ENCODE peak calls at places on chromosomes 11 and 22, in ten cellular contexts. N is esophagus squamous epithelium, D is body of pancreas, A is T-helper 9 cell, Z is C1 segment of cervical spinal cord, V is hippocampal formation, C is amniotic stem cell, H is HuH-7.5, G is cortex of kidney, R is neuronal stem cell. W is an unnamed sample.
A peak's percentile ranks its signal among the peaks of the same experiment; 100 is the strongest.

GRCh38 chr22:46556775-46557174 is 19.4 kb upstream of the CELSR1 start:
- DNase-seq in N (no peak), D (no peak), A (no peak), Z (no peak), V (no peak), C (no peak), H (no peak), G (no peak), R (no peak), W (no peak)

GRCh38 chr11:18144243-18144642 is 11.9 kb downstream of the MRGPRX3 start:
- DNase-seq in N (no peak), D (no peak), A (no peak), Z (no peak), V (no peak), C (no peak), H (no peak), G (no peak), R (no peak), W (no peak)

GRCh38 chr11:14908214-14908880 is 16.3 kb upstream of the CYP2R1 start:
- DNase-seq in N (no peak), D (peak; percentile 58), A (no peak), Z (no peak), V (peak; percentile 46), C (peak; percentile 23), H (no peak), G (no peak), R (no peak), W (peak; percentile 27)

GRCh38 chr11:40235841-40236240 is 1223.6 kb downstream of the LRRC4C start:
- DNase-seq in N (no peak), D (no peak), A (no peak), Z (no peak), V (no peak), C (no peak), H (no peak), G (no peak), R (no peak), W (peak; percentile 66)

GRCh38 chr11:40683010-40683409 is 776.4 kb downstream of the LRRC4C start:
- DNase-seq in N (no peak), D (no peak), A (no peak), Z (no peak), V (no peak), C (no peak), H (no peak), G (no peak), R (no peak), W (no peak)

GRCh38 chr11:8259316-8259995 is 4.2 kb downstream of the LMO1 start:
- DNase-seq in N (no peak), D (no peak), A (no peak), Z (peak; percentile 12), V (no peak), C (no peak), H (no peak), G (no peak), R (no peak), W (no peak)

GRCh38 chr22:36331912-36332622 is 55.7 kb downstream of the MYH9 start:
- DNase-seq in N (no peak), D (peak; percentile 63), A (peak; percentile 40), Z (peak; percentile 55), V (peak; percentile 27), C (no peak), H (no peak), G (no peak), R (no peak), W (no peak)

GRCh38 chr11:118488480-118489109 is 38.7 kb upstream of the TTC36 start:
- DNase-seq in N (no peak), D (peak; percentile 57), A (peak; percentile 79), Z (peak; percentile 2), V (peak; percentile 84), C (peak; percentile 9), H (peak; percentile 55), G (no peak), R (peak; percentile 62), W (peak; percentile 80)

GRCh38 chr22:33986167-33986771 is 66.0 kb upstream of the LARGE1 start:
- DNase-seq in N (no peak), D (no peak), A (no peak), Z (no peak), V (no peak), C (no peak), H (no peak), G (no peak), R (no peak), W (no peak)

GRCh38 chr11:110918351-110918750 is 206.1 kb upstream of the ARHGAP20 start:
- DNase-seq in N (no peak), D (no peak), A (no peak), Z (no peak), V (no peak), C (no peak), H (no peak), G (no peak), R (no peak), W (no peak)

GRCh38 chr11:45100338-45100737 is 46.1 kb upstream of the PRDM11 start:
- DNase-seq in N (no peak), D (no peak), A (no peak), Z (peak; percentile 25), V (no peak), C (no peak), H (no peak), G (no peak), R (no peak), W (no peak)

GRCh38 chr11:8584511-8584910 is 9.5 kb downstream of the STK33 start:
- DNase-seq in N (no peak), D (no peak), A (no peak), Z (no peak), V (no peak), C (no peak), H (no peak), G (no peak), R (no peak), W (no peak)

GRCh38 chr11:22459053-22459452 is 120.9 kb downstream of the SLC17A6 start:
- DNase-seq in N (no peak), D (no peak), A (no peak), Z (no peak), V (no peak), C (peak; percentile 26), H (no peak), G (no peak), R (no peak), W (no peak)

GRCh38 chr11:112129656-112130055 is 34.2 kb downstream of the IL18 start:
- DNase-seq in N (no peak), D (no peak), A (no peak), Z (peak; percentile 11), V (peak; percentile 33), C (no peak), H (no peak), G (no peak), R (no peak), W (peak; percentile 70)

GRCh38 chr11:23679041-23679440 is 817.8 kb upstream of the LUZP2 start:
- DNase-seq in N (no peak), D (no peak), A (no peak), Z (no peak), V (no peak), C (no peak), H (no peak), G (no peak), R (no peak), W (no peak)

GRCh38 chr11:80118071-80118470 is 677.2 kb upstream of the TENM4 start:
- DNase-seq in N (no peak), D (peak; percentile 11), A (no peak), Z (no peak), V (no peak), C (no peak), H (no peak), G (no peak), R (no peak), W (no peak)

GRCh38 chr22:33756508-33756949 is 163.7 kb downstream of the LARGE1 start:
- DNase-seq in N (no peak), D (no peak), A (no peak), Z (no peak), V (no peak), C (no peak), H (no peak), G (no peak), R (no peak), W (no peak)

GRCh38 chr11:89737116-89737515 is 27.0 kb downstream of the TRIM77 start:
- DNase-seq in N (no peak), D (no peak), A (no peak), Z (no peak), V (no peak), C (no peak), H (no peak), G (no peak), R (no peak), W (no peak)

GRCh38 chr22:30201970-30202369 is 44.6 kb downstream of the LIF start:
- DNase-seq in N (no peak), D (no peak), A (no peak), Z (no peak), V (no peak), C (no peak), H (no peak), G (no peak), R (no peak), W (no peak)

GRCh38 chr11:15551897-15552851 is 437.5 kb downstream of the INSC start:
- DNase-seq in N (no peak), D (no peak), A (no peak), Z (no peak), V (no peak), C (no peak), H (no peak), G (no peak), R (peak; percentile 38), W (no peak)

GRCh38 chr11:67507242-67507890 is 596 bp downstream of the CDK2AP2 start:
- DNase-seq in N (no peak), D (peak; percentile 85), A (no peak), Z (peak; percentile 55), V (no peak), C (no peak), H (peak; percentile 98), G (no peak), R (no peak), W (peak; percentile 31)

GRCh38 chr11:71293961-71294782 is 41.8 kb upstream of the SHANK2 start:
- DNase-seq in N (no peak), D (no peak), A (no peak), Z (no peak), V (no peak), C (no peak), H (no peak), G (no peak), R (no peak), W (no peak)

GRCh38 chr22:46007003-46007847 is 30.3 kb upstream of the WNT7B start:
- DNase-seq in N (no peak), D (peak; percentile 60), A (no peak), Z (peak; percentile 81), V (no peak), C (no peak), H (no peak), G (no peak), R (no peak), W (no peak)

GRCh38 chr11:117575856-117576255 is 221.2 kb downstream of the DSCAML1 start:
- DNase-seq in N (no peak), D (no peak), A (no peak), Z (no peak), V (no peak), C (no peak), H (no peak), G (no peak), R (no peak), W (no peak)

GRCh38 chr11:41879186-41879738 is 419.8 kb upstream of the LRRC4C start:
- DNase-seq in N (no peak), D (no peak), A (no peak), Z (no peak), V (no peak), C (no peak), H (no peak), G (no peak), R (no peak), W (no peak)

GRCh38 chr11:117391181-117391580 is 63.5 kb downstream of the CEP164 start:
- DNase-seq in N (no peak), D (no peak), A (no peak), Z (no peak), V (no peak), C (no peak), H (no peak), G (no peak), R (no peak), W (no peak)

GRCh38 chr11:120703358-120704152 is 192.0 kb downstream of the GRIK4 start:
- DNase-seq in N (no peak), D (no peak), A (no peak), Z (no peak), V (no peak), C (no peak), H (no peak), G (no peak), R (no peak), W (no peak)

GRCh38 chr11:13525257-13525656 is 29.5 kb upstream of the PTH start:
- DNase-seq in N (no peak), D (no peak), A (no peak), Z (no peak), V (no peak), C (no peak), H (no peak), G (no peak), R (no peak), W (no peak)

W was measured in globus pallidus.